ENCODE peak calls at places on chromosomes 12 and 14, in ten cellular contexts. F is naive thymus-derived CD4-positive, alpha-beta T cell; U is occipital lobe; I is right lobe of liver; M is lower leg skin; P is T-cell; K is NCI-H1092 treated with DMSO at 0.1 percent for 48 hours; T is stimulated activated CD4-positive, alpha-beta T cell treated with anti-CD3 and anti-CD28 coated beads, Interleukin-2, amount 100 ng/mL, for 24 hours; G is body of pancreas; W is mesendoderm. D is an unnamed sample.

GRCh38 chr12:129084875-129085826 is 231.9 kb downstream of the GLT1D1 start:
- DNase-seq in F (no peak), U (no peak), I (peak; percentile 23), M (no peak), P (no peak), K (no peak), T (no peak), G (no peak), W (no peak), D (no peak)

GRCh38 chr14:52124791-52125661 is 56.2 kb upstream of the NID2 start:
- DNase-seq in F (no peak), U (no peak), I (no peak), M (no peak), P (no peak), K (no peak), T (no peak), G (no peak), W (peak; percentile 79), D (no peak)

GRCh38 chr12:87266305-87266704 is 762.9 kb downstream of the C12orf50 start:
- DNase-seq in F (no peak), U (no peak), I (no peak), M (no peak), P (no peak), K (no peak), T (no peak), G (no peak), W (peak; percentile 27), D (no peak)

GRCh38 chr14:102541771-102542170 is 32.2 kb upstream of the ANKRD9 start:
- DNase-seq in F (no peak), U (no peak), I (no peak), M (no peak), P (no peak), K (no peak), T (no peak), G (no peak), W (peak; percentile 65), D (no peak)

GRCh38 chr12:107402041-107403022 is 283.3 kb upstream of the PWP1 start:
- DNase-seq in F (peak; percentile 67), U (no peak), I (peak; percentile 73), M (no peak), P (peak; percentile 48), K (peak; percentile 63), T (peak; percentile 72), G (peak; percentile 40), W (peak; percentile 97), D (peak; percentile 68)

GRCh38 chr12:118307069-118307954 is 65.4 kb downstream of the TAOK3 start:
- DNase-seq in F (no peak), U (no peak), I (no peak), M (no peak), P (no peak), K (no peak), T (peak; percentile 59), G (no peak), W (no peak), D (no peak)

GRCh38 chr14:70036665-70037064 is 152.1 kb downstream of the SLC8A3 start:
- DNase-seq in F (no peak), U (no peak), I (no peak), M (no peak), P (no peak), K (no peak), T (no peak), G (no peak), W (peak; percentile 35), D (no peak)

GRCh38 chr14:64963611-64964010 is 8.5 kb downstream of the RAB15 start:
- DNase-seq in F (no peak), U (no peak), I (no peak), M (no peak), P (no peak), K (no peak), T (no peak), G (no peak), W (no peak), D (no peak)

GRCh38 chr12:116718578-116719454 is 19.1 kb downstream of the SPRING1 start:
- DNase-seq in F (no peak), U (no peak), I (no peak), M (no peak), P (no peak), K (peak; percentile 60), T (no peak), G (no peak), W (no peak), D (peak; percentile 83)

GRCh38 chr14:53019391-53019790 is 68.5 kb upstream of the FERMT2 start:
- DNase-seq in F (no peak), U (no peak), I (no peak), M (no peak), P (no peak), K (no peak), T (no peak), G (no peak), W (no peak), D (no peak)

GRCh38 chr14:73714656-73715081 is 485 bp upstream of the PNMA1 start:
- DNase-seq in F (no peak), U (peak; percentile 39), I (no peak), M (no peak), P (no peak), K (peak; percentile 84), T (no peak), G (no peak), W (no peak), D (peak; percentile 84)

GRCh38 chr14:23514009-23514962 is 37.3 kb downstream of the ZFHX2 start:
- DNase-seq in F (no peak), U (peak; percentile 83), I (no peak), M (no peak), P (no peak), K (peak; percentile 72), T (no peak), G (no peak), W (no peak), D (no peak)

GRCh38 chr12:51323966-51324895 is at the start of gene BIN2:
- DNase-seq in F (peak; percentile 74), U (no peak), I (peak; percentile 70), M (no peak), P (peak; percentile 72), K (no peak), T (peak; percentile 72), G (peak; percentile 13), W (no peak), D (no peak)

GRCh38 chr14:77589099-77589498 is 27.3 kb downstream of the SPTLC2 start:
- DNase-seq in F (no peak), U (no peak), I (no peak), M (no peak), P (no peak), K (no peak), T (no peak), G (no peak), W (no peak), D (no peak)

GRCh38 chr14:91063119-91063518 is 2.7 kb upstream of the RPS6KA5 start:
- DNase-seq in F (peak; percentile 36), U (no peak), I (no peak), M (no peak), P (no peak), K (no peak), T (no peak), G (no peak), W (no peak), D (no peak)

GRCh38 chr14:105255021-105255507 is 6.7 kb downstream of the BTBD6 start:
- DNase-seq in F (no peak), U (no peak), I (no peak), M (no peak), P (no peak), K (no peak), T (no peak), G (no peak), W (no peak), D (no peak)

GRCh38 chr14:54730156-54730961 is 163.4 kb downstream of the SAMD4A start:
- DNase-seq in F (peak; percentile 16), U (no peak), I (no peak), M (peak; percentile 57), P (no peak), K (no peak), T (peak; percentile 23), G (no peak), W (no peak), D (no peak)

GRCh38 chr14:89214221-89214965 is 202.6 kb downstream of the FOXN3 start:
- DNase-seq in F (no peak), U (no peak), I (peak; percentile 95), M (peak; percentile 68), P (no peak), K (peak; percentile 98), T (no peak), G (peak; percentile 92), W (peak; percentile 22), D (peak; percentile 97)

GRCh38 chr12:5830121-5830520 is 114.9 kb downstream of the ANO2 start:
- DNase-seq in F (no peak), U (no peak), I (no peak), M (no peak), P (no peak), K (no peak), T (no peak), G (no peak), W (peak; percentile 68), D (no peak)

GRCh38 chr12:22408605-22409004 is 74.1 kb upstream of the ST8SIA1 start:
- DNase-seq in F (no peak), U (no peak), I (no peak), M (peak; percentile 43), P (no peak), K (no peak), T (no peak), G (peak; percentile 18), W (no peak), D (no peak)

GRCh38 chr14:60641722-60642269 is 7.5 kb downstream of the SIX1 start:
- DNase-seq in F (no peak), U (no peak), I (no peak), M (no peak), P (no peak), K (no peak), T (no peak), G (no peak), W (no peak), D (no peak)

GRCh38 chr14:94753067-94753466 is 16.8 kb downstream of the GSC start:
- DNase-seq in F (no peak), U (no peak), I (no peak), M (no peak), P (no peak), K (no peak), T (no peak), G (no peak), W (no peak), D (no peak)

GRCh38 chr12:104219361-104219892 is 3.8 kb downstream of the TXNRD1 start:
- DNase-seq in F (no peak), U (no peak), I (no peak), M (peak; percentile 48), P (no peak), K (no peak), T (no peak), G (peak; percentile 11), W (peak; percentile 35), D (peak; percentile 62)

GRCh38 chr12:120110550-120111501 is 5.7 kb downstream of the RAB35 start:
- DNase-seq in F (peak; percentile 56), U (no peak), I (peak; percentile 69), M (peak; percentile 59), P (peak; percentile 53), K (no peak), T (peak; percentile 49), G (no peak), W (peak; percentile 51), D (no peak)

GRCh38 chr12:71755146-71755892 is 656 bp downstream of the RAB21 start:
- DNase-seq in F (no peak), U (peak; percentile 41), I (no peak), M (peak; percentile 32), P (peak; percentile 75), K (no peak), T (peak; percentile 64), G (peak; percentile 42), W (peak; percentile 50), D (peak; percentile 47)